ENCODE peak calls at places on chromosomes 1 and 21, in six cellular contexts. M is colonic mucosa, X is AG09319, Q is fibroblast of lung, G is PC-9, S is lower lobe of right lung. J is an unnamed sample.

GRCh38 chr1:184753608-184754478 is 815 bp downstream of the EDEM3 start:
- DNase-seq in M (peak), X (no peak), Q (peak), G (peak), S (peak), J (peak)

GRCh38 chr21:39633770-39634181 is 21.0 kb downstream of the B3GALT5 start:
- DNase-seq in M (no peak), X (peak), Q (peak), G (peak), S (no peak), J (no peak)

GRCh38 chr1:1426961-1427934 is 6.2 kb upstream of the ANKRD65 start:
- DNase-seq in M (no peak), X (no peak), Q (no peak), G (no peak), S (peak), J (no peak)

GRCh38 chr1:167555971-167556714 is 2.6 kb upstream of the CREG1 start:
- DNase-seq in M (peak), X (no peak), Q (peak), G (peak), S (peak), J (peak)

GRCh38 chr1:163737261-163737660 is 415.5 kb downstream of the NUF2 start:
- DNase-seq in M (no peak), X (no peak), Q (no peak), G (no peak), S (no peak), J (no peak)

GRCh38 chr1:67532452-67533216 is 102.4 kb upstream of the SERBP1 start:
- DNase-seq in M (peak), X (peak), Q (peak), G (peak), S (no peak), J (no peak)

GRCh38 chr1:153734380-153735089 is 6.7 kb downstream of the INTS3 start:
- DNase-seq in M (no peak), X (no peak), Q (no peak), G (no peak), S (no peak), J (no peak)

GRCh38 chr1:193211539-193211938 is 25.1 kb upstream of the B3GALT2 start:
- DNase-seq in M (no peak), X (peak), Q (peak), G (peak), S (no peak), J (no peak)

GRCh38 chr1:55284856-55285255 is 69.7 kb upstream of the USP24 start:
- DNase-seq in M (peak), X (peak), Q (peak), G (no peak), S (no peak), J (no peak)

GRCh38 chr1:205061665-205062069 is 18.7 kb downstream of the CNTN2 start:
- DNase-seq in M (peak), X (peak), Q (peak), G (peak), S (peak), J (peak)

GRCh38 chr1:95287078-95287477 is 53.1 kb downstream of the RWDD3 start:
- DNase-seq in M (no peak), X (no peak), Q (no peak), G (no peak), S (no peak), J (no peak)

GRCh38 chr1:212489284-212489859 is 56.7 kb downstream of the NENF start:
- DNase-seq in M (no peak), X (no peak), Q (no peak), G (no peak), S (no peak), J (no peak)

GRCh38 chr1:209756608-209757445 is 974 bp downstream of the TRAF3IP3 start:
- DNase-seq in M (no peak), X (no peak), Q (no peak), G (no peak), S (peak), J (no peak)

GRCh38 chr1:243253927-243254232 is 1.2 kb downstream of the CEP170 start:
- DNase-seq in M (no peak), X (no peak), Q (no peak), G (no peak), S (no peak), J (no peak)

GRCh38 chr21:45845790-45846130 is 135.8 kb upstream of the COL6A1 start:
- DNase-seq in M (no peak), X (no peak), Q (no peak), G (no peak), S (no peak), J (peak)

GRCh38 chr1:78553859-78554258 is 63.1 kb downstream of the PTGFR start:
- DNase-seq in M (no peak), X (no peak), Q (no peak), G (no peak), S (no peak), J (no peak)

GRCh38 chr21:34799092-34799491 is 130.3 kb downstream of the CLIC6 start:
- DNase-seq in M (no peak), X (no peak), Q (no peak), G (no peak), S (no peak), J (no peak)

GRCh38 chr21:43850728-43851295 is 14.2 kb upstream of the AGPAT3 start:
- DNase-seq in M (no peak), X (no peak), Q (no peak), G (no peak), S (no peak), J (no peak)

GRCh38 chr1:238779676-238780075 is 606.7 kb upstream of the CHRM3 start:
- DNase-seq in M (no peak), X (no peak), Q (no peak), G (no peak), S (no peak), J (no peak)

GRCh38 chr1:25168193-25169071 is 63.9 kb downstream of the SYF2 start:
- DNase-seq in M (peak), X (no peak), Q (no peak), G (no peak), S (no peak), J (no peak)

GRCh38 chr1:198158766-198159589 is 2.2 kb downstream of the NEK7 start:
- DNase-seq in M (peak), X (peak), Q (peak), G (peak), S (peak), J (peak)

GRCh38 chr1:211621471-211622198 is 42.7 kb upstream of the SLC30A1 start:
- DNase-seq in M (no peak), X (no peak), Q (no peak), G (no peak), S (no peak), J (no peak)

GRCh38 chr1:2151252-2151651 is 43.3 kb downstream of the FAAP20 start:
- DNase-seq in M (no peak), X (no peak), Q (peak), G (no peak), S (peak), J (no peak)

GRCh38 chr1:202623075-202623474 is 87.2 kb downstream of the SYT2 start:
- DNase-seq in M (no peak), X (no peak), Q (peak), G (no peak), S (no peak), J (no peak)

GRCh38 chr1:95506736-95507404 is 272.9 kb downstream of the RWDD3 start:
- DNase-seq in M (no peak), X (no peak), Q (no peak), G (no peak), S (no peak), J (no peak)

GRCh38 chr1:30809514-30810263 is 52.1 kb upstream of the LAPTM5 start:
- DNase-seq in M (no peak), X (no peak), Q (peak), G (no peak), S (no peak), J (no peak)

GRCh38 chr1:75211648-75212047 is 77.5 kb downstream of the LHX8 start:
- DNase-seq in M (no peak), X (no peak), Q (no peak), G (no peak), S (no peak), J (no peak)

GRCh38 chr1:171083222-171083621 is 7.5 kb upstream of the FMO3 start:
- DNase-seq in M (no peak), X (no peak), Q (no peak), G (no peak), S (no peak), J (no peak)

GRCh38 chr1:86636898-86637297 is 67.5 kb upstream of the SH3GLB1 start:
- DNase-seq in M (no peak), X (no peak), Q (no peak), G (no peak), S (no peak), J (no peak)

GRCh38 chr1:45493116-45493697 is 2.2 kb upstream of the TESK2 start:
- DNase-seq in M (peak), X (peak), Q (peak), G (peak), S (no peak), J (no peak)

GRCh38 chr1:165641276-165641987 is 10.4 kb downstream of the MGST3 start:
- DNase-seq in M (no peak), X (no peak), Q (peak), G (no peak), S (no peak), J (no peak)

GRCh38 chr1:211613108-211613947 is 34.4 kb upstream of the SLC30A1 start:
- DNase-seq in M (peak), X (peak), Q (peak), G (peak), S (peak), J (no peak)

GRCh38 chr21:15617968-15618367 is 111.8 kb upstream of the USP25 start:
- DNase-seq in M (no peak), X (no peak), Q (peak), G (peak), S (no peak), J (no peak)

GRCh38 chr1:55827350-55827749 is 612.2 kb upstream of the USP24 start:
- DNase-seq in M (peak), X (peak), Q (peak), G (no peak), S (no peak), J (no peak)

GRCh38 chr1:163712321-163712720 is 390.6 kb downstream of the NUF2 start:
- DNase-seq in M (no peak), X (no peak), Q (no peak), G (no peak), S (no peak), J (no peak)

GRCh38 chr1:210685295-210685650 is 356.6 kb downstream of the HHAT start:
- DNase-seq in M (no peak), X (no peak), Q (no peak), G (no peak), S (no peak), J (no peak)

GRCh38 chr1:4962836-4963235 is 308.4 kb downstream of the AJAP1 start:
- DNase-seq in M (no peak), X (no peak), Q (no peak), G (no peak), S (no peak), J (no peak)

GRCh38 chr1:7940745-7941436 is at the start of gene TNFRSF9:
- DNase-seq in M (no peak), X (no peak), Q (no peak), G (peak), S (peak), J (no peak)

DNA sequence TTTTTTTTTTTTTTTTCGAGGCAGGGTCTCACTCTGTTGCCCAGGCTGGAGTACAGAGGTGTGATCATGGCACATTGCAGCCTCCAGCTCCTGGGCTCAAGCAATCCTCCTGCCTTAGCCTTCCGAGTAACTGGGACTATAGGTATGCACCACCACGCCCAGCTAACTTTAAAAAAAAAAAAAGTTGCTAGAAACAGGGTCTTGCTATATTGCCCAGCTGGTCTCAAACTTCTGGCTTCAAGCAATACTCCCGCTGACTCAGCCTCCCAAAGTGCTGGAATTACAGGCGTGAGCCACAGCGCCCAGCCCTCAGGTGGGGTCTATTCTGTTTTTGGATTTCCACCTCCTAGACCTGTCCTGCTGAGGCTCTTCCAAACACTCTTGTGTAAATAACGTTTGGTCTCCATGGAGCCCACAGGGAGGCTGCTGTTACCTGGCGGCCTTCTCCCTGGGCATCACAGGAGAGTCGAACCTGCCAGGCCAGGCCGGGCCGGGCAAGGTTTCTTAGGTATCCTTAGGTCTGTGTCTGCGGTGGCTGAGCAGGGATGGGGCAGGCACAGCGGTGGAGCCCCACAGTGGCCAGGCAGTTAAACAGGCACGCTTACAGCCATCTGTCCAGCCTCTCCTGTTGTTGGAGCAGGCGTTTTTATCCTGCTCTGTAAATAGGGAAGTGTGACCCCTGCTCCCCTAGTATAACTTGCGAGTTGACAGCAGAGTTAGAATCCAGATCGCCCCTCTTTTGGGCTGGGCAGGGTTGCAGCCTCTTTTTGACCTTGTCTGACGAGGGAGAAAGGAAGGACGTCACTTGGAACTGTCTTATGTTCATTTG is 18.8 kb downstream of the PLEKHM2 start:
- DNase-seq in M (no peak), X (no peak), Q (no peak), G (no peak), S (no peak), J (no peak)
- TF ChIP-seq CTCF in M (no peak), X (peak), Q (peak), G (no peak), S (peak), J (peak)

GRCh38 chr1:216740334-216740733 is 17.1 kb upstream of the ESRRG start:
- DNase-seq in M (no peak), X (no peak), Q (no peak), G (no peak), S (no peak), J (no peak)

GRCh38 chr1:216739771-216740170 is 16.5 kb upstream of the ESRRG start:
- DNase-seq in M (no peak), X (no peak), Q (no peak), G (no peak), S (no peak), J (no peak)

DNA sequence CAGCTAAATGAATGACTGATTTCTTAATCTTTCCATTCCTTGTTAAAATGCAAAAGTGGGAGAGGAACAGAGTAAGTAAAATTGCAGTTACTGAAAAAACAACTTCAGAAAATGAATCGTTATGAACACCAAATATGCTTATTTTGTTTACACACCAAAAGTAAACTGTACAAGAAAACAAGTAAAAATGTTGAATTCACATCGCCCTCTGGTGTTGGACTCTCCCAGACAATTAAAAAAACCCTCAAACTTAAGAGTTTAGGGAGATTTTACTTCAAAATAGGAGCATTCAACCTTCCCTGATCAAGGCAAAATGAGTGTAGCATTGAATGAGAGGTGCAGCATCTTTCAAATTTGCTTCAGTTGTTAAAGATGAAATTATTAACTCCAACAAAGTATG is 19.4 kb upstream of the ESRRG start:
- DNase-seq in M (no peak), X (no peak), Q (peak), G (no peak), S (no peak), J (no peak)
- TF ChIP-seq CTCF in M (no peak), X (peak), Q (peak), G (peak), S (no peak), J (peak)

GRCh38 chr1:10031461-10031860 is 1.3 kb upstream of the UBE4B start:
- DNase-seq in M (no peak), X (no peak), Q (no peak), G (peak), S (no peak), J (no peak)

GRCh38 chr1:10032590-10033358 is at the start of gene UBE4B:
- DNase-seq in M (peak), X (peak), Q (peak), G (peak), S (peak), J (peak)

GRCh38 chr1:10032287-10032589 is 520 bp upstream of the UBE4B start:
- DNase-seq in M (no peak), X (no peak), Q (no peak), G (no peak), S (no peak), J (no peak)

GRCh38 chr1:10033359-10033845 is 644 bp downstream of the UBE4B start:
- DNase-seq in M (peak), X (no peak), Q (peak), G (peak), S (no peak), J (no peak)
- TF ChIP-seq CTCF in M (no peak), X (no peak), Q (no peak), G (no peak), S (no peak), J (peak)

GRCh38 chr21:14403681-14404318 is 20.9 kb upstream of the HSPA13 start:
- DNase-seq in M (no peak), X (no peak), Q (peak), G (no peak), S (no peak), J (no peak)
- TF ChIP-seq CTCF in M (peak), X (peak), Q (peak), G (peak), S (peak), J (peak)

DNA sequence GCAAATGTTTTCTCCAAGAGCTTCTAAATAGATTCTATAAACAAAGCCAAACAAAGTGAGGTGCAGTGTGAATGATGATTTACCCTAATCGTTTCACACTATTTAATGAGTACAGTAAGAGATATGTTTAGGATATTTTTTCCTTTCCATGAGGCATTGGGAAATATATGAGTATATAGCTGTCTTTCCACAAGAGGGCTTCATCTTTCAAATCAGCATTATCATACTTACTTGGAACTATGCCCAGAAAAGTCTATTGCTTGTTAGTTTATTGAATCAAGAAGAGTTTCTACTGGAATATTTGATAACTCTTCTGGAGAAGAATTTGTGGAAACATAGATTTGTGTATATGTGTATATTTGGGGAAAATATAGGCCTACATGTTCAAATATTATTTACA is 277.1 kb upstream of the BRINP3 start:
- DNase-seq in M (no peak), X (no peak), Q (peak), G (no peak), S (no peak), J (no peak)
- TF ChIP-seq CTCF in M (no peak), X (no peak), Q (no peak), G (no peak), S (no peak), J (no peak)

GRCh38 chr1:13949571-13949970 is 249.6 kb downstream of the PRDM2 start:
- DNase-seq in M (no peak), X (no peak), Q (no peak), G (no peak), S (no peak), J (no peak)

GRCh38 chr1:13951793-13952751 is 252.1 kb downstream of the PRDM2 start:
- DNase-seq in M (no peak), X (no peak), Q (peak), G (no peak), S (no peak), J (no peak)

GRCh38 chr1:13948851-13949490 is 249.0 kb downstream of the PRDM2 start:
- DNase-seq in M (no peak), X (no peak), Q (peak), G (no peak), S (no peak), J (no peak)

GRCh38 chr1:13948396-13948795 is 248.4 kb downstream of the PRDM2 start:
- DNase-seq in M (no peak), X (no peak), Q (no peak), G (no peak), S (no peak), J (no peak)

DNA sequence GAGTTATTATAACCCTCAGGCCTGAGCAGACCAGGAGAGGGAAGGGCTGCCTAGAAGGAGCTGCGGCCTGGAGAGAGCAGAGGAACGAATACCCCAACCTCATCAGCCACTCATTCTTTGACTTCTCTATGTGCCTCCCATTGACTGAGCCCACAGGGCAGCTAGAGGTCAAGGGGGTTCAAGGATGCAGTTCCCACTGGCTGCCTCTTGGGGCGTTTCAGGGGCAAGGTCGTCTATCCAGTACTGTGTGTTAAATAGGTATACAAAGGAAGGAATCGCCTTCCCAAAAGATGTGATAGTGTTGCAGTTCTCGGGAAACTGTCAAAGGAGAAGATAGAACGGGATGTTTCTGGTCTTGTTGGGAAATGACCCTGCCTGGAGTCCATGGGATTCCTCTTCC is 250.6 kb downstream of the PRDM2 start:
- DNase-seq in M (no peak), X (no peak), Q (no peak), G (no peak), S (no peak), J (no peak)
- TF ChIP-seq CTCF in M (no peak), X (no peak), Q (no peak), G (peak), S (peak), J (peak)

DNA sequence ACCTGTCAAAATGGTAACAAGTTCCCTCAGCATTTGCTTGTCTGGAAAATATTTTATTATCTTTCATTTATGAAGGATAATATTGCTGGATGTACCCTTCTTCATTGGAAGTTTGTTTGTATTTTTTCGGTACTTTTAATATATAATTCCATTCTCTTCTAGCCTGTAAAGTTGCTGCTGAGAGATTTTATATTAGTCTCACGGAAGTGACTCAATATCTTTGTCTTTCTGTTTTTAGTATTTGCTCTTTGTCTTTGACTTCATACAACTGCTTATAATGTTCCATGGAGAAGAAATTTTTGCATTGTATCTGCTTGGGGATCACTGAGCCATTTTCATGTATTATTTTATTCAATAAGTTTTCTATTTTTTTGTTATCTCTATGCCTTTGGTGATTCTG is 1777.5 kb downstream of the BRINP3 start:
- DNase-seq in M (no peak), X (no peak), Q (no peak), G (no peak), S (no peak), J (no peak)
- TF ChIP-seq CTCF in M (no peak), X (no peak), Q (no peak), G (no peak), S (no peak), J (no peak)